ENCODE peak calls at places on chromosomes 1 and 21, in six cellular contexts. A, U, V, Y, Z and M are unnamed samples.
A peak's percentile ranks its signal among the peaks of the same experiment; 100 is the strongest.

GRCh38 chr1:190353538-190354101 is 124.0 kb downstream of the BRINP3 start:
- DNase-seq in A (no peak), Y (no peak), U (no peak), Z (no peak), V (no peak), M (no peak)

GRCh38 chr1:111769517-111770146 is 13.9 kb downstream of the DDX20 start:
- DNase-seq in U (peak; percentile 30), Z (no peak), A (peak; percentile 24), V (peak; percentile 65), Y (peak; percentile 57), M (peak; percentile 66)

GRCh38 chr1:39898648-39899603 is 2.8 kb downstream of the MYCL start:
- DNase-seq in A (no peak), Y (peak; percentile 94), Z (peak; percentile 100), V (peak; percentile 58), U (no peak), M (no peak)

GRCh38 chr1:77605246-77606026 is 77.0 kb downstream of the ZZZ3 start:
- DNase-seq in V (peak; percentile 83), A (no peak), U (no peak), Z (peak; percentile 7), Y (no peak), M (peak; percentile 89)

GRCh38 chr1:153804112-153804511 is 28.9 kb downstream of the SLC27A3 start:
- DNase-seq in U (no peak), V (no peak), Z (no peak), A (no peak), Y (no peak), M (no peak)

GRCh38 chr1:20662110-20662475 is 924 bp upstream of the DDOST start:
- DNase-seq in Z (peak; percentile 39), U (no peak), Y (no peak), V (no peak), A (no peak), M (no peak)

GRCh38 chr1:197092491-197093023 is 25.5 kb upstream of the F13B start:
- DNase-seq in V (no peak), U (no peak), Z (no peak), Y (no peak), A (no peak), M (no peak)

GRCh38 chr1:15192916-15193550 is 39.5 kb downstream of the TMEM51 start:
- DNase-seq in Y (no peak), U (no peak), V (no peak), Z (no peak), A (no peak), M (no peak)

GRCh38 chr1:225691377-225691776 is 38.5 kb upstream of the ENAH start:
- DNase-seq in U (no peak), Z (peak; percentile 46), A (no peak), V (peak; percentile 74), Y (no peak), M (peak; percentile 76)

GRCh38 chr1:205325334-205325884 is 3.9 kb upstream of the NUAK2 start:
- DNase-seq in Z (peak; percentile 29), Y (peak; percentile 81), V (peak; percentile 77), A (no peak), U (peak; percentile 22), M (peak; percentile 65)

GRCh38 chr1:98468111-98468717 is 193.3 kb upstream of the SNX7 start:
- DNase-seq in U (no peak), Z (no peak), V (peak; percentile 83), A (no peak), Y (peak; percentile 48), M (peak; percentile 49)

GRCh38 chr1:31785020-31785946 is 21.1 kb upstream of the ADGRB2 start:
- DNase-seq in U (no peak), Y (no peak), A (no peak), Z (no peak), V (no peak), M (no peak)

GRCh38 chr1:16151200-16151708 is 4.6 kb downstream of the EPHA2 start:
- DNase-seq in Z (peak; percentile 70), U (no peak), V (peak; percentile 56), Y (peak; percentile 63), A (no peak), M (peak; percentile 68)

GRCh38 chr1:17245926-17246325 is 3.0 kb upstream of the PADI3 start:
- DNase-seq in Z (no peak), U (no peak), V (no peak), Y (no peak), A (no peak), M (no peak)

GRCh38 chr1:82367456-82367855 is 566.7 kb downstream of the ADGRL2 start:
- DNase-seq in U (no peak), V (no peak), Y (no peak), Z (no peak), A (no peak), M (no peak)

GRCh38 chr21:35139382-35139715 is 90.2 kb upstream of the RUNX1 start:
- DNase-seq in A (no peak), V (peak; percentile 18), Z (no peak), Y (no peak), U (no peak), M (no peak)

GRCh38 chr1:7121622-7121988 is 336.4 kb downstream of the CAMTA1 start:
- DNase-seq in V (peak; percentile 26), U (no peak), Z (no peak), Y (no peak), A (no peak), M (no peak)

GRCh38 chr1:208409171-208409570 is 165.0 kb upstream of the PLXNA2 start:
- DNase-seq in Y (no peak), A (no peak), Z (no peak), V (no peak), U (no peak), M (peak; percentile 26)

GRCh38 chr21:30199989-30200388 is 15.9 kb downstream of the CLDN8 start:
- DNase-seq in Y (no peak), A (no peak), Z (no peak), V (no peak), U (no peak), M (no peak)

GRCh38 chr21:44297525-44298290 is 2.1 kb upstream of the PFKL start:
- DNase-seq in V (peak; percentile 74), U (peak; percentile 61), A (peak; percentile 72), Z (no peak), Y (peak; percentile 93), M (peak; percentile 77)

GRCh38 chr1:21295545-21295944 is 5.3 kb upstream of the ECE1 start:
- DNase-seq in V (no peak), Y (no peak), A (no peak), Z (no peak), U (no peak), M (no peak)

GRCh38 chr1:172640146-172640545 is 18.8 kb upstream of the FASLG start:
- DNase-seq in U (no peak), Z (no peak), V (peak; percentile 43), Y (no peak), A (no peak), M (no peak)

GRCh38 chr1:212797681-212798080 is 6.0 kb downstream of the TATDN3 start:
- DNase-seq in Y (no peak), Z (no peak), U (no peak), A (no peak), V (no peak), M (no peak)

GRCh38 chr1:201539561-201540404 is 856 bp downstream of the NAV1 start:
- DNase-seq in Z (peak; percentile 80), U (no peak), Y (peak; percentile 73), A (no peak), V (peak; percentile 72), M (peak; percentile 54)

GRCh38 chr1:1164701-1165451 is 8.8 kb upstream of the TTLL10 start:
- DNase-seq in Y (peak; percentile 62), A (no peak), Z (peak; percentile 58), V (no peak), U (no peak), M (no peak)

GRCh38 chr1:157137051-157137772 is 983 bp downstream of the ETV3 start:
- DNase-seq in U (no peak), V (peak; percentile 22), A (no peak), Z (no peak), Y (peak; percentile 46), M (no peak)

GRCh38 chr1:231093158-231093922 is 53.3 kb upstream of the FAM89A start:
- DNase-seq in Y (peak; percentile 81), Z (no peak), U (no peak), A (no peak), V (peak; percentile 11), M (no peak)

GRCh38 chr1:1599030-1599916 is 662 bp downstream of the FNDC10 start:
- DNase-seq in U (no peak), Y (peak; percentile 78), Z (no peak), A (peak; percentile 23), V (no peak), M (no peak)

GRCh38 chr1:160328171-160328570 is 14.9 kb downstream of the COPA start:
- DNase-seq in U (no peak), V (no peak), Z (no peak), A (no peak), Y (no peak), M (no peak)

GRCh38 chr21:32726742-32727477 is 903 bp downstream of the SYNJ1 start:
- DNase-seq in Z (no peak), U (no peak), A (no peak), V (peak; percentile 26), Y (peak; percentile 36), M (peak; percentile 16)

GRCh38 chr1:63322248-63322943 is at the start of gene FOXD3:
- DNase-seq in V (no peak), Z (peak; percentile 63), U (no peak), Y (peak; percentile 85), A (no peak), M (peak; percentile 65)

GRCh38 chr1:25805863-25806225 is 5.9 kb downstream of the SELENON start:
- DNase-seq in A (no peak), Z (no peak), U (no peak), V (peak; percentile 23), Y (no peak), M (no peak)

GRCh38 chr1:23548704-23549143 is 10.6 kb downstream of the ID3 start:
- DNase-seq in Y (no peak), Z (no peak), V (no peak), A (no peak), U (no peak), M (no peak)

GRCh38 chr1:18922319-18922726 is 20.0 kb upstream of the ALDH4A1 start:
- DNase-seq in U (no peak), A (no peak), Z (no peak), V (peak; percentile 83), Y (peak; percentile 58), M (peak; percentile 88)

GRCh38 chr1:169909499-169909898 is 15.8 kb upstream of the SCYL3 start:
- DNase-seq in U (no peak), Z (no peak), Y (no peak), V (no peak), A (no peak), M (no peak)

GRCh38 chr1:109482796-109483638 is 688 bp upstream of the ATXN7L2 start:
- DNase-seq in Z (no peak), U (peak; percentile 42), V (no peak), A (no peak), Y (peak; percentile 80), M (no peak)